ENCODE peak calls at places on chromosomes 12 and 14, in nine cellular contexts. Q is Peyer's patch, H is kidney epithelial cell, U is stomach, C is PC-3, K is vagina, Y is psoas muscle, T is K562, M is upper lobe of right lung. G is an unnamed sample. For H3K27me3, the result is how much of the 10 kb centered on the place peaks cover.

GRCh38 chr12:12229556-12230092 is 37.2 kb downstream of the LRP6 start:
- DNase-seq in Q (no peak), H (no peak), U (no peak), C (no peak), K (no peak), Y (no peak), T (no peak), M (no peak), G (no peak)

GRCh38 chr14:93759781-93760307 is 28.4 kb downstream of the PRIMA1 start:
- DNase-seq in Q (no peak), H (no peak), U (no peak), C (no peak), K (no peak), Y (peak), T (no peak), M (no peak), G (no peak)

GRCh38 chr12:6062427-6063378 is 61.8 kb downstream of the VWF start:
- DNase-seq in Q (peak), H (no peak), U (peak), C (peak), K (no peak), Y (no peak), T (peak), M (peak), G (no peak)

GRCh38 chr12:41013921-41014642 is 174.0 kb upstream of the PDZRN4 start:
- DNase-seq in Q (no peak), H (no peak), U (no peak), C (no peak), K (no peak), Y (no peak), T (no peak), M (no peak), G (no peak)

GRCh38 chr14:74955229-74955999 is at the start of gene PGF:
- DNase-seq in Q (peak), H (no peak), U (peak), C (peak), K (no peak), Y (peak), T (peak), M (peak), G (no peak)

GRCh38 chr12:80805106-80805505 is 88.4 kb downstream of the MYF5 start:
- DNase-seq in Q (no peak), H (no peak), U (no peak), C (no peak), K (no peak), Y (no peak), T (no peak), M (no peak), G (no peak)

GRCh38 chr12:32399045-32399372 is 349 bp upstream of the FGD4 start:
- DNase-seq in Q (no peak), H (no peak), U (no peak), C (no peak), K (no peak), Y (no peak), T (no peak), M (no peak), G (no peak)

GRCh38 chr14:77124345-77125274 is 17.0 kb downstream of the ZDHHC22 start:
- DNase-seq in Q (peak), H (no peak), U (peak), C (peak), K (no peak), Y (peak), T (peak), M (peak), G (no peak)

GRCh38 chr12:103877934-103878510 is 37.0 kb upstream of the NT5DC3 start:
- DNase-seq in Q (no peak), H (no peak), U (peak), C (peak), K (no peak), Y (peak), T (peak), M (no peak), G (no peak)

GRCh38 chr12:101051901-101052550 is 158.0 kb downstream of the SLC5A8 start:
- DNase-seq in Q (peak), H (no peak), U (no peak), C (peak), K (no peak), Y (no peak), T (no peak), M (no peak), G (peak)

GRCh38 chr12:11759894-11760293 is 110.4 kb downstream of the ETV6 start:
- DNase-seq in Q (no peak), H (no peak), U (no peak), C (no peak), K (no peak), Y (no peak), T (no peak), M (no peak), G (no peak)

GRCh38 chr14:53927171-53927570 is 29.5 kb downstream of the BMP4 start:
- DNase-seq in Q (no peak), H (no peak), U (no peak), C (peak), K (no peak), Y (no peak), T (no peak), M (no peak), G (peak)

GRCh38 chr12:69985656-69986055 is 160.6 kb downstream of the MYRFL start:
- DNase-seq in Q (peak), H (no peak), U (no peak), C (peak), K (no peak), Y (no peak), T (peak), M (no peak), G (no peak)

GRCh38 chr12:90024261-90024660 is 315.6 kb upstream of the ATP2B1 start:
- DNase-seq in Q (no peak), H (no peak), U (no peak), C (peak), K (no peak), Y (no peak), T (no peak), M (no peak), G (peak)

GRCh38 chr12:23055004-23055403 is 430.0 kb downstream of the ETNK1 start:
- DNase-seq in Q (no peak), H (no peak), U (no peak), C (peak), K (no peak), Y (no peak), T (peak), M (no peak), G (no peak)

GRCh38 chr14:55274760-55275159 is 3.5 kb downstream of the FBXO34 start:
- DNase-seq in Q (no peak), H (no peak), U (no peak), C (peak), K (no peak), Y (no peak), T (no peak), M (no peak), G (no peak)

GRCh38 chr14:48430805-48431204 is 755.4 kb upstream of the MDGA2 start:
- DNase-seq in Q (peak), H (no peak), U (no peak), C (no peak), K (no peak), Y (no peak), T (no peak), M (no peak), G (no peak)

GRCh38 chr14:88463318-88463717 is 77.9 kb downstream of the SPATA7 start:
- DNase-seq in Q (no peak), H (no peak), U (no peak), C (peak), K (no peak), Y (no peak), T (peak), M (no peak), G (no peak)

GRCh38 chr12:121240484-121241202 is 30.7 kb downstream of the P2RX4 start:
- DNase-seq in Q (peak), H (no peak), U (peak), C (no peak), K (no peak), Y (peak), T (peak), M (peak), G (no peak)

GRCh38 chr12:108792361-108793292 is 61.3 kb upstream of the CORO1C start:
- DNase-seq in Q (no peak), H (no peak), U (no peak), C (no peak), K (no peak), Y (peak), T (no peak), M (no peak), G (no peak)

GRCh38 chr12:47882796-47883546 is 21.8 kb downstream of the VDR start:
- DNase-seq in Q (peak), H (no peak), U (peak), C (no peak), K (no peak), Y (no peak), T (no peak), M (peak), G (no peak)

GRCh38 chr12:118821386-118821928 is 159.9 kb upstream of the SRRM4 start:
- DNase-seq in Q (no peak), H (no peak), U (no peak), C (no peak), K (no peak), Y (no peak), T (no peak), M (no peak), G (no peak)

GRCh38 chr12:25433581-25434325 is 119.3 kb downstream of the LMNTD1 start:
- DNase-seq in Q (no peak), H (no peak), U (no peak), C (peak), K (no peak), Y (no peak), T (no peak), M (no peak), G (peak)

GRCh38 chr14:94317259-94317658 is 5.9 kb downstream of the SERPINA6 start:
- DNase-seq in Q (peak), H (no peak), U (no peak), C (no peak), K (no peak), Y (no peak), T (no peak), M (no peak), G (no peak)

GRCh38 chr12:2640281-2640680 is 154.5 kb upstream of the FKBP4 start:
- DNase-seq in Q (peak), H (no peak), U (no peak), C (no peak), K (no peak), Y (no peak), T (no peak), M (no peak), G (no peak)

GRCh38 chr12:100672075-100672592 is 98.7 kb downstream of the GAS2L3 start:
- DNase-seq in Q (no peak), H (no peak), U (no peak), C (peak), K (no peak), Y (peak), T (peak), M (no peak), G (no peak)

GRCh38 chr14:72594099-72594901 is 299.6 kb downstream of the DPF3 start:
- DNase-seq in Q (no peak), H (no peak), U (no peak), C (no peak), K (no peak), Y (no peak), T (no peak), M (no peak), G (no peak)

GRCh38 chr12:42145197-42145549 is 499 bp upstream of the GXYLT1 start:
- DNase-seq in Q (no peak), H (no peak), U (no peak), C (peak), K (no peak), Y (no peak), T (peak), M (no peak), G (no peak)

GRCh38 chr14:100147181-100147631 is 12.2 kb downstream of the DEGS2 start:
- DNase-seq in Q (peak), H (no peak), U (no peak), C (no peak), K (no peak), Y (no peak), T (no peak), M (peak), G (no peak)

GRCh38 chr12:112482734-112483133 is 64.0 kb downstream of the PTPN11 start:
- DNase-seq in Q (no peak), H (no peak), U (no peak), C (no peak), K (no peak), Y (no peak), T (no peak), M (no peak), G (no peak)

GRCh38 chr14:104724981-104725771 is 1.1 kb downstream of the ADSS1 start:
- DNase-seq in Q (no peak), H (no peak), U (peak), C (peak), K (no peak), Y (peak), T (peak), M (no peak), G (no peak)

GRCh38 chr14:101185946-101186345 is 282.4 kb upstream of the RTL1 start:
- DNase-seq in Q (peak), H (no peak), U (no peak), C (no peak), K (no peak), Y (no peak), T (no peak), M (no peak), G (no peak)

GRCh38 chr14:30445394-30445793 is 113.6 kb upstream of the G2E3 start:
- DNase-seq in Q (no peak), H (no peak), U (no peak), C (peak), K (no peak), Y (no peak), T (no peak), M (no peak), G (no peak)

GRCh38 chr14:50904719-50905118 is 32.9 kb downstream of the ABHD12B start:
- DNase-seq in Q (no peak), H (no peak), U (no peak), C (no peak), K (no peak), Y (no peak), T (no peak), M (no peak), G (no peak)

GRCh38 chr14:74085047-74085637 is 386 bp downstream of the LIN52 start:
- DNase-seq in Q (no peak), H (no peak), U (no peak), C (peak), K (no peak), Y (no peak), T (peak), M (no peak), G (no peak)

GRCh38 chr12:72146495-72146894 is 125.7 kb upstream of the TRHDE start:
- DNase-seq in Q (no peak), H (no peak), U (no peak), C (no peak), K (no peak), Y (no peak), T (no peak), M (no peak), G (no peak)

GRCh38 chr12:14283489-14284144 is 81.9 kb upstream of the ATF7IP start:
- DNase-seq in Q (no peak), H (no peak), U (no peak), C (no peak), K (no peak), Y (no peak), T (no peak), M (no peak), G (no peak)

GRCh38 chr14:95040723-95041476 is 116.4 kb downstream of the DICER1 start:
- DNase-seq in Q (peak), H (no peak), U (peak), C (no peak), K (peak), Y (no peak), T (no peak), M (peak), G (no peak)

DNA sequence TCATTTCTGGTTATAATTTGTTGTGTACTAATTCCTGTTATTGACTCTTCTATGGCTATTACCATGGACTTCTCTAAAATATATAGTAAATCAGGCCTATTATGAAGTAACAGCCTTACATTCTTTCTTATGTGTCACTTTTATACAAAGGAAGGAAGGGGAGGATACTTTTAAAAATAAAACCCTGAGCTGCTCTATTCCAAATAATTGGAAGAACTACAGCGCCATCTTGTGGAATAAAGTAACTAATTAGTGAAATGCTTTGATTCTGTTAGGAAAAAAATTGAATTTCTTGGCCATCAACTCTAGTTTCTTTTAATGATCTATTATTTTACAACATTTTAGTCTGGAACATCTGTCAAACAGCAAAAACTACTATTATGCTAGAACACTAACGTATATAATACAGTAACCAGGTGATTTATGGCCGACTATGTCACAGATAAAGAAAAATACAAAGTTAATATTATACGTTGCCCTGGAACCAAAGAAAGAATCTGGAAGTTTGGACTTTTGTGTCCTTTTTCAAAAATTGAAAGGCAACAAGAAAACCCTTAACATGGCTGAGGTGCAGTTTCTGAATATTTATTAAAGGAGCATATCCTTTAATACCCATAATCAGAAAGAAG is 55.0 kb upstream of the NELL2 start:
- DNase-seq in Q (no peak), H (peak), U (no peak), C (peak), K (no peak), Y (no peak), T (peak), M (no peak), G (peak)
- TF ChIP-seq CTCF in Q (no peak), H (peak), U (no peak), C (peak), K (peak), Y (peak), T (no peak), M (peak), G (peak)

GRCh38 chr12:93570552-93571359 is 1.7 kb upstream of the SOCS2 start:
- DNase-seq in Q (peak), H (peak), U (peak), C (peak), K (no peak), Y (peak), T (peak), M (peak), G (peak)
- H3K27me3 ChIP-seq in Q (under half), H (under half), U (under half), C (under half), K (under half), Y (under half), T (under half), M (under half), G (under half)

GRCh38 chr14:103084021-103084919 is at the start of gene LBHD2:
- DNase-seq in Q (peak), H (no peak), U (no peak), C (no peak), K (no peak), Y (peak), T (no peak), M (no peak), G (no peak)
- H3K4me3 ChIP-seq in Q (no peak), H (no peak), U (peak), C (no peak), K (peak), Y (no peak), T (no peak), M (no peak), G (no peak)

DNA sequence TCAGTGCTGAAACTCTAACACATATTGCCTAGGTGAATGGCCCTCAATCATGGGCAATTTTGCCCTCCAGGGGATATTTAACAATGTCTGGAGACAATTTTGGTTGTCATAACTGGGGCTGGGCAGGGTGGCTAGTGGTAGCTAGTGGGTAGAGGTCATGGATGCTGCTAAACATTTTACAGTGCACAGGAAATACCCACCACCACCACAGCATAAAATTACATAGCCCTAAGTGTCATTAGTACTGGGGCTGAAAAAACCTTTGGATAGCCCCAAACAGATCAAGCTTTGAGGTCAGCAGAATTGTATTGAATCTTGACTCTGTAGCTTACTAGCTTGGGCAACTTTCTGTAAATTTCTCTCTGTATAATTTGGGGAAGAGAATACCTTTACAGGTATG is 758.0 kb downstream of the BCL11B start:
- DNase-seq in Q (no peak), H (no peak), U (no peak), C (no peak), K (no peak), Y (no peak), T (no peak), M (no peak), G (no peak)
- TF ChIP-seq CTCF in Q (no peak), H (no peak), U (no peak), C (no peak), K (no peak), Y (no peak), T (no peak), M (no peak), G (no peak)

G was measured in BJ.